ENCODE peak calls at places on chromosomes 1 and 21, in eight cellular contexts. F, C, Z, V, O, G, J and E are unnamed samples.

GRCh38 chr1:218259800-218260199 is 25.3 kb upstream of the RRP15 start:
- DNase-seq in J (peak), G (peak), Z (no peak), O (no peak), F (no peak), V (peak), C (no peak), E (no peak)

GRCh38 chr1:119133987-119134386 is 6.5 kb downstream of the WARS2 start:
- DNase-seq in V (no peak), C (no peak), G (no peak), J (no peak), O (no peak), Z (peak), F (no peak), E (no peak)

GRCh38 chr21:35478096-35479080 is 429.3 kb upstream of the RUNX1 start:
- DNase-seq in J (no peak), O (no peak), G (no peak), F (no peak), Z (no peak), V (no peak), C (no peak), E (no peak)

GRCh38 chr1:218527737-218528136 is 182.6 kb downstream of the TGFB2 start:
- DNase-seq in V (no peak), J (no peak), G (no peak), F (no peak), O (no peak), C (no peak), Z (peak), E (no peak)

GRCh38 chr1:58456470-58456869 is 90.1 kb downstream of the OMA1 start:
- DNase-seq in G (no peak), J (no peak), C (no peak), F (no peak), O (no peak), Z (no peak), V (no peak), E (no peak)

GRCh38 chr1:181562395-181562794 is 79.1 kb downstream of the CACNA1E start:
- DNase-seq in F (no peak), Z (no peak), J (no peak), V (no peak), O (no peak), G (no peak), C (no peak), E (no peak)

GRCh38 chr1:52632732-52633290 is at the start of gene SHISAL2A:
- DNase-seq in O (peak), V (no peak), G (peak), Z (no peak), C (peak), F (peak), J (no peak), E (peak)

GRCh38 chr1:207021876-207022596 is 10.5 kb downstream of the C1orf116 start:
- DNase-seq in C (no peak), G (no peak), Z (no peak), V (no peak), J (no peak), F (no peak), O (no peak), E (no peak)

GRCh38 chr1:155178441-155179106 is 4.9 kb downstream of the TRIM46 start:
- DNase-seq in C (no peak), O (no peak), F (no peak), G (peak), V (no peak), Z (no peak), J (peak), E (no peak)

GRCh38 chr1:8822383-8823294 is 5.2 kb upstream of the RERE start:
- DNase-seq in J (no peak), O (no peak), Z (peak), C (no peak), G (no peak), F (no peak), V (peak), E (no peak)

GRCh38 chr1:51686450-51686849 is 69.6 kb downstream of the OSBPL9 start:
- DNase-seq in C (no peak), Z (no peak), V (no peak), F (no peak), O (no peak), J (no peak), G (no peak), E (no peak)

GRCh38 chr1:33716976-33717688 is 146.7 kb upstream of the HMGB4 start:
- DNase-seq in G (no peak), F (no peak), J (no peak), O (no peak), Z (no peak), C (no peak), V (no peak), E (no peak)

GRCh38 chr1:26797627-26798026 is 9.9 kb downstream of the PIGV start:
- DNase-seq in C (no peak), J (no peak), F (no peak), G (no peak), O (no peak), Z (no peak), V (no peak), E (no peak)

GRCh38 chr1:218361298-218362065 is 16.3 kb downstream of the TGFB2 start:
- DNase-seq in J (peak), V (no peak), F (no peak), O (no peak), G (no peak), C (no peak), Z (no peak), E (no peak)

GRCh38 chr1:178774263-178774662 is 49.2 kb downstream of the RALGPS2 start:
- DNase-seq in Z (no peak), O (no peak), G (no peak), C (peak), F (no peak), J (no peak), V (peak), E (no peak)

GRCh38 chr21:44459712-44460440 is 4.6 kb downstream of the LRRC3 start:
- DNase-seq in C (no peak), O (no peak), J (no peak), G (no peak), V (no peak), Z (no peak), F (no peak), E (no peak)

GRCh38 chr1:205421728-205422127 is at the start of gene LEMD1:
- DNase-seq in C (no peak), V (no peak), Z (no peak), O (no peak), J (no peak), G (no peak), F (no peak), E (no peak)

GRCh38 chr1:230120949-230121381 is 53.9 kb downstream of the GALNT2 start:
- DNase-seq in F (no peak), O (no peak), V (peak), Z (no peak), C (no peak), G (peak), J (peak), E (peak)

GRCh38 chr1:246703581-246703980 is 20.6 kb upstream of the SCCPDH start:
- DNase-seq in Z (no peak), O (no peak), G (no peak), V (no peak), J (no peak), F (no peak), C (no peak), E (no peak)

GRCh38 chr1:11982010-11982392 is 1.8 kb downstream of the MFN2 start:
- DNase-seq in F (no peak), V (peak), Z (no peak), C (no peak), G (no peak), J (no peak), O (no peak), E (no peak)

GRCh38 chr1:162166934-162167615 is 97.6 kb downstream of the NOS1AP start:
- DNase-seq in J (peak), V (no peak), O (no peak), Z (no peak), G (no peak), C (peak), F (no peak), E (no peak)

GRCh38 chr1:31869473-31869872 is 53.7 kb upstream of the SPOCD1 start:
- DNase-seq in C (no peak), V (no peak), Z (no peak), F (no peak), J (no peak), O (no peak), G (no peak), E (no peak)